ENCODE peak calls at places on chromosome 9, in five cellular contexts. Y, C, E, K and G are unnamed samples. For H3K27me3, the result is how much of the 10 kb centered on the place peaks cover.

GRCh38 chr9:126861707-126862460 is 1.4 kb downstream of the ZBTB34 start:
- DNase-seq in Y (no peak), C (peak), E (no peak), K (no peak), G (no peak)

GRCh38 chr9:93673271-93673843 is 97.0 kb downstream of the PHF2 start:
- DNase-seq in Y (peak), C (peak), E (peak), K (peak), G (peak)

GRCh38 chr9:272251-273213 is 57.9 kb downstream of the DOCK8 start:
- DNase-seq in Y (peak), C (peak), E (no peak), K (peak), G (no peak)

GRCh38 chr9:36163049-36163839 is 5.9 kb upstream of the CCIN start:
- DNase-seq in Y (peak), C (no peak), E (peak), K (peak), G (peak)

GRCh38 chr9:109182940-109183798 is 16.1 kb upstream of the FRRS1L start:
- DNase-seq in Y (no peak), C (peak), E (no peak), K (peak), G (peak)

GRCh38 chr9:128558431-128559310 is 6.3 kb downstream of the SPTAN1 start:
- DNase-seq in Y (peak), C (peak), E (peak), K (peak), G (peak)

GRCh38 chr9:129886226-129887174 is 51.2 kb downstream of the USP20 start:
- DNase-seq in Y (no peak), C (no peak), E (no peak), K (no peak), G (no peak)

GRCh38 chr9:109652971-109653370 is 127.0 kb upstream of the PALM2AKAP2 start:
- DNase-seq in Y (no peak), C (no peak), E (no peak), K (no peak), G (no peak)

GRCh38 chr9:7011395-7012067 is 253.8 kb downstream of the KDM4C start:
- DNase-seq in Y (no peak), C (no peak), E (no peak), K (no peak), G (no peak)

DNA sequence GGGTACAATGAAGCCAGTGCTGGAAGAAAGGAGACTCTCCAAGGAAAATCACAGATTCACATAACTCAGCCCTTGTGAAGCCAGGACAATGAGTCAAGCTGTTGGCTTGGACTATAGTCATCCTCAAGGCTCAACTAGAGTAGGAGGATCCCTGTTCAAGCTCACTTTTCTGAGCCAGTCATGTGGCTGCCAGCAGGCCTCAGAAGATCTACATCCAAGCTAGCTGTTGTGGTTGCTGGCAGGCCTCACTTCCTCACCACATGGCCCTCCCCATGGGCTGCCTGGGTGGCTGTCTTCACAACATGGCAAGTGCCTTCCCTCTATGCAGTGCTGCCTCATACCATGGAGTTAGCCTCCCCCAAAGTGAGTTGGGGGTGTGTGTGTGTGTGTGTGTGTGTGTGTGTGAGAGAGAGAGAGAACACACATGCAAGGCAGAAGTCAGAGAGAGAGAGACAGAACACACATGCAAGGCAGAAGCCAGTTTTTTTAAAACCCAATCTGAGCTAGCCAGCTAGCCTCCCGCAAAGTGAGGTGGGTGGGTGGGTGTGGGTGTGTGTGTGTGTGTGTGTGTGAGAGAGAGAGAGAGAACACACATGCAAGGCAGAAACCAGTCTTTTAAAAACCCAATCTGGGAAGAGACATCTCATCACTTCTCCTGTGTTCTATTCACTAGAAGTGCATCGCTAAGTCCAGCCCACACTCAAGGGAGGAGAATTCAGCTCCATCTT is 17.1 kb downstream of the SCAI start:
- DNase-seq in Y (peak), C (peak), E (peak), K (peak), G (peak)
- H3K4me3 ChIP-seq in Y (no peak), C (no peak), E (no peak), K (no peak), G (no peak)

DNA sequence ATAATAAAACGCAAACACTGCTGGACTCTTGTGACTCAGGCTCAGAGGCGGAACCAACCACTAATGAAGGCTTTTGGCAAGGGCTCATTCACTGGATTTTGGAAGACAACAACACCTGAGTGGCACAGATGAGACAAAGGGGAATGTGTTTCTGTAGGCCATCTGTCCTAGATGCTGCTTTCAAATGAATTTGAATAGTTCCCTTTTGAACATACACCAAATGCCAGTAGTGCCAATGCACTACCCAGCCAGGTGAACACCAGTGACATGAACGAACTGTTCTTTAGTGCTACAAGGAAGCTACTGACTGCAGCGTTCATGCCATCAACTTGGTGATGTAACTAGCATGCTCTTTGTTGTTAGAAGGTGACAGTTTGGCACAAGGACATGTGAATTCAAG is 173.8 kb downstream of the SLC24A2 start:
- DNase-seq in Y (no peak), C (no peak), E (no peak), K (no peak), G (no peak)
- H3K27me3 ChIP-seq in Y (under half), C (under half), E (under half), K (under half), G (under half)

GRCh38 chr9:134344821-134345310 is 18.6 kb downstream of the RXRA start:
- DNase-seq in Y (no peak), C (no peak), E (no peak), K (no peak), G (no peak)

GRCh38 chr9:134342746-134343115 is 16.5 kb downstream of the RXRA start:
- DNase-seq in Y (no peak), C (no peak), E (no peak), K (no peak), G (no peak)

GRCh38 chr9:134343637-134344036 is 17.4 kb downstream of the RXRA start:
- DNase-seq in Y (no peak), C (no peak), E (peak), K (peak), G (no peak)

GRCh38 chr9:134345737-134346136 is 19.5 kb downstream of the RXRA start:
- DNase-seq in Y (no peak), C (no peak), E (no peak), K (no peak), G (no peak)

GRCh38 chr9:134344068-134344820 is 18.0 kb downstream of the RXRA start:
- DNase-seq in Y (peak), C (no peak), E (peak), K (peak), G (no peak)
- H3K4me3 ChIP-seq in Y (no peak), C (no peak), E (no peak), K (no peak), G (no peak)

DNA sequence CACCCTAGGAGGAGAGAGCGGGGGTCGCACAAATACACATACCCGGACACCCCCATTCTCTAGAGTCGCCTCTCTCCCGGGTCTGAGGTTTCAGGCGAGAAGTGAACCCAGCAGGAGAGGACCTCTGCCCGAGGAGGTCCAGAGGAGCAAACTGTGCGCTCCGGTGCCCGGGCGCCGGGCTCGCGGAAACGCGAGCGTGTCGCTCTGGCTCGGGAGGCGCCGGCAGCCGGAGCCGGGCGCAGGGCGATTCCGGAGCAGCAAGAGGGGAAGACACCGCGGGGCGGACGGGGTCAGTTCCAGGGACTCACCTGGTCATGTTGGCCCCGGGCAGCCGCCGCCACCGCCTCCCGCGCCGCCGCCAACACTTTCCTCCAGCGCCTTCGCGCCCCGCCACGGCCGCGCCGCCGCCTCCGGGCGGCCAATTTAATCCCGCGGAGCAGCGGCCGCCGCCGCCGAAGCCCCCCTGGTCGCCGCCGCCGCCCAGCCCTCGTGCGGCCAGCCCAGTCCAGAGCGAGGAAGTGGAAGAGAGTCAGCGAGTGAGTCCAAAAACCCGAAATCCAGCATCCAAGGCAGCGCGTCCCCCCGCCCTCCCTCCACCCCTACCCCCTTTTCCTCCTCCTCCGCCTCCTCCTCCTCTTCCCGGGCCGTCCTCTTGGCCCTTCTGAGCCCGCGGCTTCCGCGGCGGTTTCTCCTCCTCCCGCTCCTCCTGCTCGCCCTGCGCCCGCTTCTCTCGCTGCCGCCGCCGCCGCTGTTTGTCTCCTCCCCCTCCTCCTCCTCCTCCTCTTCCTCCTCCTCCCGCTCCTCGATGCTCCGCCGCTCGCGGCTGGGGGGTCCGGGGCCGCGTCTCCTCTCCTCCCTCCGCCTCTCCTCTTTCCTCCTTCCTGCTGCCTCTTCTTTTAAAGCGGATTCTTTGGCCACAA is 1058.0 kb upstream of the DMAC1 start:
- DNase-seq in Y (peak), C (peak), E (peak), K (peak), G (peak)
- H3K27me3 ChIP-seq in Y (under half), C (under half), E (under half), K (under half), G (under half)